ENCODE peak calls at places on chromosomes 12 and 14, in eight cellular contexts. One of them, this sample, is unnamed.

GRCh38 chr14:55899531-55899930 is 218.7 kb upstream of the PELI2 start:
- DNase-seq in activated T-helper 1 cell treated with anti-CD3 and anti-CD28 coated beads, Interleukin-2, amount 50 U/mL, for 16 hours: no peak
- DNase-seq in substantia nigra: no peak
- DNase-seq in stimulated activated CD8-positive, alpha-beta memory T cell treated with anti-CD3 and anti-CD28 coated beads, Interleukin-7, amount 100 ng/mL, for 24 hours: no peak
- DNase-seq in ovary: no peak
- DNase-seq in activated effector memory CD4-positive, alpha-beta T cell treated with anti-CD3 and anti-CD28 coated beads, Interleukin-2, amount 50 U/mL, for 16 hours: no peak
- DNase-seq in naive thymus-derived CD8-positive, alpha-beta T cell: no peak
- DNase-seq in WTC11: no peak
- DNase-seq in this sample: no peak

GRCh38 chr14:34843011-34843554 is 32.1 kb downstream of the BAZ1A start:
- DNase-seq in stimulated activated CD8-positive, alpha-beta memory T cell treated with anti-CD3 and anti-CD28 coated beads, Interleukin-7, amount 100 ng/mL, for 24 hours: no peak
- DNase-seq in activated T-helper 1 cell treated with anti-CD3 and anti-CD28 coated beads, Interleukin-2, amount 50 U/mL, for 16 hours: no peak
- DNase-seq in WTC11: no peak
- DNase-seq in ovary: no peak
- DNase-seq in naive thymus-derived CD8-positive, alpha-beta T cell: no peak
- DNase-seq in activated effector memory CD4-positive, alpha-beta T cell treated with anti-CD3 and anti-CD28 coated beads, Interleukin-2, amount 50 U/mL, for 16 hours: no peak
- DNase-seq in substantia nigra: no peak
- DNase-seq in this sample: no peak

GRCh38 chr12:96400631-96401060 is 407 bp upstream of the CDK17 start:
- DNase-seq in naive thymus-derived CD8-positive, alpha-beta T cell: no peak
- DNase-seq in stimulated activated CD8-positive, alpha-beta memory T cell treated with anti-CD3 and anti-CD28 coated beads, Interleukin-7, amount 100 ng/mL, for 24 hours: no peak
- DNase-seq in activated T-helper 1 cell treated with anti-CD3 and anti-CD28 coated beads, Interleukin-2, amount 50 U/mL, for 16 hours: no peak
- DNase-seq in substantia nigra: no peak
- DNase-seq in ovary: no peak
- DNase-seq in activated effector memory CD4-positive, alpha-beta T cell treated with anti-CD3 and anti-CD28 coated beads, Interleukin-2, amount 50 U/mL, for 16 hours: no peak
- DNase-seq in WTC11: no peak
- DNase-seq in this sample: no peak

GRCh38 chr12:122203301-122203967 is at the start of gene B3GNT4:
- DNase-seq in ovary: peak
- DNase-seq in naive thymus-derived CD8-positive, alpha-beta T cell: peak
- DNase-seq in WTC11: peak
- DNase-seq in stimulated activated CD8-positive, alpha-beta memory T cell treated with anti-CD3 and anti-CD28 coated beads, Interleukin-7, amount 100 ng/mL, for 24 hours: peak
- DNase-seq in substantia nigra: no peak
- DNase-seq in activated effector memory CD4-positive, alpha-beta T cell treated with anti-CD3 and anti-CD28 coated beads, Interleukin-2, amount 50 U/mL, for 16 hours: peak
- DNase-seq in activated T-helper 1 cell treated with anti-CD3 and anti-CD28 coated beads, Interleukin-2, amount 50 U/mL, for 16 hours: peak
- DNase-seq in this sample: peak

GRCh38 chr14:50871223-50871622 is 630 bp upstream of the ABHD12B start:
- DNase-seq in substantia nigra: no peak
- DNase-seq in stimulated activated CD8-positive, alpha-beta memory T cell treated with anti-CD3 and anti-CD28 coated beads, Interleukin-7, amount 100 ng/mL, for 24 hours: no peak
- DNase-seq in activated effector memory CD4-positive, alpha-beta T cell treated with anti-CD3 and anti-CD28 coated beads, Interleukin-2, amount 50 U/mL, for 16 hours: no peak
- DNase-seq in ovary: no peak
- DNase-seq in naive thymus-derived CD8-positive, alpha-beta T cell: no peak
- DNase-seq in WTC11: no peak
- DNase-seq in activated T-helper 1 cell treated with anti-CD3 and anti-CD28 coated beads, Interleukin-2, amount 50 U/mL, for 16 hours: no peak
- DNase-seq in this sample: no peak

GRCh38 chr12:93925585-93925984 is 222.8 kb upstream of the PLXNC1 start:
- DNase-seq in stimulated activated CD8-positive, alpha-beta memory T cell treated with anti-CD3 and anti-CD28 coated beads, Interleukin-7, amount 100 ng/mL, for 24 hours: no peak
- DNase-seq in naive thymus-derived CD8-positive, alpha-beta T cell: no peak
- DNase-seq in activated effector memory CD4-positive, alpha-beta T cell treated with anti-CD3 and anti-CD28 coated beads, Interleukin-2, amount 50 U/mL, for 16 hours: no peak
- DNase-seq in ovary: no peak
- DNase-seq in activated T-helper 1 cell treated with anti-CD3 and anti-CD28 coated beads, Interleukin-2, amount 50 U/mL, for 16 hours: no peak
- DNase-seq in substantia nigra: no peak
- DNase-seq in WTC11: no peak
- DNase-seq in this sample: no peak

GRCh38 chr12:5217936-5218335 is 174.3 kb downstream of the KCNA5 start:
- DNase-seq in naive thymus-derived CD8-positive, alpha-beta T cell: no peak
- DNase-seq in WTC11: no peak
- DNase-seq in ovary: no peak
- DNase-seq in activated T-helper 1 cell treated with anti-CD3 and anti-CD28 coated beads, Interleukin-2, amount 50 U/mL, for 16 hours: no peak
- DNase-seq in substantia nigra: no peak
- DNase-seq in stimulated activated CD8-positive, alpha-beta memory T cell treated with anti-CD3 and anti-CD28 coated beads, Interleukin-7, amount 100 ng/mL, for 24 hours: no peak
- DNase-seq in activated effector memory CD4-positive, alpha-beta T cell treated with anti-CD3 and anti-CD28 coated beads, Interleukin-2, amount 50 U/mL, for 16 hours: no peak
- DNase-seq in this sample: no peak

GRCh38 chr14:61977217-61977616 is 215.0 kb downstream of the SNAPC1 start:
- DNase-seq in ovary: no peak
- DNase-seq in substantia nigra: no peak
- DNase-seq in naive thymus-derived CD8-positive, alpha-beta T cell: no peak
- DNase-seq in WTC11: no peak
- DNase-seq in activated effector memory CD4-positive, alpha-beta T cell treated with anti-CD3 and anti-CD28 coated beads, Interleukin-2, amount 50 U/mL, for 16 hours: no peak
- DNase-seq in stimulated activated CD8-positive, alpha-beta memory T cell treated with anti-CD3 and anti-CD28 coated beads, Interleukin-7, amount 100 ng/mL, for 24 hours: no peak
- DNase-seq in activated T-helper 1 cell treated with anti-CD3 and anti-CD28 coated beads, Interleukin-2, amount 50 U/mL, for 16 hours: no peak
- DNase-seq in this sample: no peak

GRCh38 chr12:49867580-49868341 is 24.9 kb upstream of the BCDIN3D start:
- DNase-seq in WTC11: no peak
- DNase-seq in activated T-helper 1 cell treated with anti-CD3 and anti-CD28 coated beads, Interleukin-2, amount 50 U/mL, for 16 hours: no peak
- DNase-seq in naive thymus-derived CD8-positive, alpha-beta T cell: no peak
- DNase-seq in stimulated activated CD8-positive, alpha-beta memory T cell treated with anti-CD3 and anti-CD28 coated beads, Interleukin-7, amount 100 ng/mL, for 24 hours: no peak
- DNase-seq in substantia nigra: no peak
- DNase-seq in activated effector memory CD4-positive, alpha-beta T cell treated with anti-CD3 and anti-CD28 coated beads, Interleukin-2, amount 50 U/mL, for 16 hours: peak
- DNase-seq in ovary: no peak
- DNase-seq in this sample: no peak

GRCh38 chr14:93712838-93713724 is 75.2 kb downstream of the PRIMA1 start:
- DNase-seq in activated effector memory CD4-positive, alpha-beta T cell treated with anti-CD3 and anti-CD28 coated beads, Interleukin-2, amount 50 U/mL, for 16 hours: no peak
- DNase-seq in activated T-helper 1 cell treated with anti-CD3 and anti-CD28 coated beads, Interleukin-2, amount 50 U/mL, for 16 hours: no peak
- DNase-seq in WTC11: no peak
- DNase-seq in naive thymus-derived CD8-positive, alpha-beta T cell: no peak
- DNase-seq in stimulated activated CD8-positive, alpha-beta memory T cell treated with anti-CD3 and anti-CD28 coated beads, Interleukin-7, amount 100 ng/mL, for 24 hours: no peak
- DNase-seq in ovary: no peak
- DNase-seq in substantia nigra: no peak
- DNase-seq in this sample: no peak

GRCh38 chr12:727321-727720 is 25.1 kb upstream of the WNK1 start:
- DNase-seq in activated T-helper 1 cell treated with anti-CD3 and anti-CD28 coated beads, Interleukin-2, amount 50 U/mL, for 16 hours: no peak
- DNase-seq in WTC11: no peak
- DNase-seq in stimulated activated CD8-positive, alpha-beta memory T cell treated with anti-CD3 and anti-CD28 coated beads, Interleukin-7, amount 100 ng/mL, for 24 hours: no peak
- DNase-seq in ovary: no peak
- DNase-seq in activated effector memory CD4-positive, alpha-beta T cell treated with anti-CD3 and anti-CD28 coated beads, Interleukin-2, amount 50 U/mL, for 16 hours: no peak
- DNase-seq in naive thymus-derived CD8-positive, alpha-beta T cell: no peak
- DNase-seq in substantia nigra: no peak
- DNase-seq in this sample: no peak

This sample was measured in frontal cortex.